ENCODE peak calls at places on chromosomes 5 and 9, in six cellular contexts. One of them, this sample, is unnamed. For H3K9me3, the result is how much of the 10 kb centered on the place peaks cover.

GRCh38 chr5:128815201-128815600 is 150.1 kb upstream of the SLC27A6 start:
- DNase-seq in heart right ventricle: no peak
- DNase-seq in fibroblast of lung: no peak
- DNase-seq in DND-41: no peak
- DNase-seq in tibial nerve: no peak
- DNase-seq in NT2/D1: peak
- DNase-seq in this sample: no peak

GRCh38 chr9:19648672-19649071 is 140.2 kb downstream of the SLC24A2 start:
- DNase-seq in tibial nerve: no peak
- DNase-seq in fibroblast of lung: no peak
- DNase-seq in NT2/D1: no peak
- DNase-seq in DND-41: no peak
- DNase-seq in heart right ventricle: no peak
- DNase-seq in this sample: no peak

GRCh38 chr9:91422832-91423711 is 560 bp downstream of the NFIL3 start:
- DNase-seq in fibroblast of lung: peak
- DNase-seq in NT2/D1: no peak
- DNase-seq in heart right ventricle: peak
- DNase-seq in tibial nerve: peak
- DNase-seq in DND-41: peak
- DNase-seq in this sample: peak

GRCh38 chr9:35940474-35941467 is 17.2 kb downstream of the OR2S2 start:
- DNase-seq in tibial nerve: no peak
- DNase-seq in heart right ventricle: no peak
- DNase-seq in fibroblast of lung: peak
- DNase-seq in NT2/D1: no peak
- DNase-seq in DND-41: peak
- DNase-seq in this sample: peak

GRCh38 chr9:22413884-22414283 is 32.7 kb upstream of the DMRTA1 start:
- DNase-seq in DND-41: no peak
- DNase-seq in heart right ventricle: no peak
- DNase-seq in NT2/D1: no peak
- DNase-seq in fibroblast of lung: peak
- DNase-seq in tibial nerve: no peak
- DNase-seq in this sample: no peak

GRCh38 chr5:168653611-168654010 is 74.4 kb upstream of the PANK3 start:
- DNase-seq in DND-41: no peak
- DNase-seq in NT2/D1: no peak
- DNase-seq in tibial nerve: no peak
- DNase-seq in fibroblast of lung: no peak
- DNase-seq in heart right ventricle: no peak
- DNase-seq in this sample: no peak

GRCh38 chr9:75876999-75877647 is 13.3 kb upstream of the PCSK5 start:
- DNase-seq in NT2/D1: no peak
- DNase-seq in tibial nerve: no peak
- DNase-seq in DND-41: no peak
- DNase-seq in fibroblast of lung: no peak
- DNase-seq in heart right ventricle: no peak
- DNase-seq in this sample: no peak

GRCh38 chr5:126446498-126447224 is 23.5 kb downstream of the GRAMD2B start:
- DNase-seq in fibroblast of lung: peak
- DNase-seq in NT2/D1: no peak
- DNase-seq in DND-41: no peak
- DNase-seq in tibial nerve: no peak
- DNase-seq in heart right ventricle: no peak
- DNase-seq in this sample: no peak

GRCh38 chr9:99966001-99966400 is 59.5 kb downstream of the STX17 start:
- DNase-seq in DND-41: no peak
- DNase-seq in NT2/D1: no peak
- DNase-seq in tibial nerve: no peak
- DNase-seq in fibroblast of lung: no peak
- DNase-seq in heart right ventricle: no peak
- DNase-seq in this sample: no peak

GRCh38 chr5:143791848-143792701 is 19.9 kb upstream of the HMHB1 start:
- DNase-seq in NT2/D1: no peak
- DNase-seq in heart right ventricle: no peak
- DNase-seq in DND-41: no peak
- DNase-seq in tibial nerve: peak
- DNase-seq in fibroblast of lung: peak
- DNase-seq in this sample: no peak

DNA sequence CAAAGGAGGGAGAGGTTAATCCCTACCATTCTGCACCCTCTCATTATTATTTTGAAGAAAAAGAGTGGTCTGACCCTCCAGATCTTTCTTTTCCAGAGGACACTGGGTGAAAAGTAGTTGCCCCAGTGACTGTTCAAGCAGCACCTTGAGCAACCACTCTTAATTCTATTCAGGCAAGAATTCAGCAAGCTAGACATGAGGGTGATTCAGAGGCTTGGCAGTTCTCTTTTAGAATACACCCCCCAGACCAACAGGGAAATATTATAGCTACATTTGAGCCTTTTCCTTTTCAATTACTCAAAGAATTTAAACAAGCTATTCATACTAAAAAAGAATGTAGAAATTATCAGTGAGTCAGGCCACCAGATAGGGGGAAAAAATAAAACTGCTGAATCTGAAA is 178.3 kb downstream of the MRPS30 start:
- DNase-seq in fibroblast of lung: peak
- DNase-seq in heart right ventricle: no peak
- DNase-seq in NT2/D1: no peak
- DNase-seq in DND-41: no peak
- DNase-seq in tibial nerve: no peak
- DNase-seq in this sample: no peak
- H3K9me3 ChIP-seq in fibroblast of lung: under half
- H3K9me3 ChIP-seq in heart right ventricle: half or more
- H3K9me3 ChIP-seq in NT2/D1: under half
- H3K9me3 ChIP-seq in DND-41: under half
- H3K9me3 ChIP-seq in tibial nerve: under half
- H3K9me3 ChIP-seq in this sample: under half

DNA sequence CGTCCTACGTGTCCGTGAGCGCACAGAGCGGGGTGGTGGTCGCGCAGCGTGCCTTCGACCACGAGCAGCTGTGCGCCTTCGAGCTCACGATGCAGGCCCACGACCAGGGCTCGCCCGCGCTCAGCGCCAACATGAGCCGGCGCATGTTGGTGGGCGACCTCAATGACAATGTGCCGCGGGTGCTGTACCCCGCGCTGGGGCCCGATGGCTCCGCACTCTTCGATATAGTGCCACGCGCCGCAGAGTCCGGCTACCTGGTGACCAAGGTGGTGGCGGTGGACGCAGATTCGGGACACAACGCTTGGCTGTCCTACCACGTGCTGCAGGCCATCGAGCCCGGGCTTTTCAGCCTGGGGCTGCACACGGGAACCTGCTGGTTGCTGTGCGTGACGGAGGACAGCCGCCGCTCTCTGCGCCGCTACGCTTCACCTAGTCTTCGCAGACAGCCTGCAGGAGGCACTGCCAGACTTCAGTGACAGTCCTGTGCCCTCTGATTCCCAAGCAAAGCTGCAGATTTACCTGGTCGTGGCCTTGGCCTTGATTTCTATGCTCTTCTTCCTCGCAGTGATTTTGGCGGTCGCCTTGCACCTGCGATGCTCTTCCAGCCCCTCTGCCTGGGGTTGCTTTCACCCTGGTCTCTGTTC is 2.4 kb upstream of the PCDHGA12 start:
- DNase-seq in DND-41: no peak
- DNase-seq in tibial nerve: no peak
- DNase-seq in fibroblast of lung: no peak
- DNase-seq in heart right ventricle: no peak
- DNase-seq in NT2/D1: no peak
- DNase-seq in this sample: no peak
- H3K9me3 ChIP-seq in DND-41: under half
- H3K9me3 ChIP-seq in tibial nerve: half or more
- H3K9me3 ChIP-seq in fibroblast of lung: under half
- H3K9me3 ChIP-seq in heart right ventricle: half or more
- H3K9me3 ChIP-seq in NT2/D1: under half
- H3K9me3 ChIP-seq in this sample: under half

GRCh38 chr5:141241496-141241895 is 3.7 kb upstream of the PCDHB15 start:
- DNase-seq in tibial nerve: no peak
- DNase-seq in heart right ventricle: no peak
- DNase-seq in DND-41: no peak
- DNase-seq in fibroblast of lung: no peak
- DNase-seq in NT2/D1: no peak
- DNase-seq in this sample: no peak
- H3K9me3 ChIP-seq in tibial nerve: half or more
- H3K9me3 ChIP-seq in heart right ventricle: half or more
- H3K9me3 ChIP-seq in DND-41: under half
- H3K9me3 ChIP-seq in fibroblast of lung: under half
- H3K9me3 ChIP-seq in NT2/D1: under half
- H3K9me3 ChIP-seq in this sample: under half

GRCh38 chr5:13516195-13516594 is 428.3 kb downstream of the DNAH5 start:
- DNase-seq in tibial nerve: no peak
- DNase-seq in NT2/D1: no peak
- DNase-seq in heart right ventricle: no peak
- DNase-seq in DND-41: no peak
- DNase-seq in fibroblast of lung: no peak
- DNase-seq in this sample: no peak
- H3K9me3 ChIP-seq in tibial nerve: under half
- H3K9me3 ChIP-seq in NT2/D1: under half
- H3K9me3 ChIP-seq in heart right ventricle: under half
- H3K9me3 ChIP-seq in DND-41: under half
- H3K9me3 ChIP-seq in fibroblast of lung: under half
- H3K9me3 ChIP-seq in this sample: under half

GRCh38 chr5:37685211-37685610 is 154.6 kb downstream of the GDNF start:
- DNase-seq in NT2/D1: no peak
- DNase-seq in DND-41: no peak
- DNase-seq in heart right ventricle: no peak
- DNase-seq in tibial nerve: no peak
- DNase-seq in fibroblast of lung: no peak
- DNase-seq in this sample: no peak
- H3K9me3 ChIP-seq in NT2/D1: under half
- H3K9me3 ChIP-seq in DND-41: under half
- H3K9me3 ChIP-seq in heart right ventricle: under half
- H3K9me3 ChIP-seq in tibial nerve: under half
- H3K9me3 ChIP-seq in fibroblast of lung: under half
- H3K9me3 ChIP-seq in this sample: under half

DNA sequence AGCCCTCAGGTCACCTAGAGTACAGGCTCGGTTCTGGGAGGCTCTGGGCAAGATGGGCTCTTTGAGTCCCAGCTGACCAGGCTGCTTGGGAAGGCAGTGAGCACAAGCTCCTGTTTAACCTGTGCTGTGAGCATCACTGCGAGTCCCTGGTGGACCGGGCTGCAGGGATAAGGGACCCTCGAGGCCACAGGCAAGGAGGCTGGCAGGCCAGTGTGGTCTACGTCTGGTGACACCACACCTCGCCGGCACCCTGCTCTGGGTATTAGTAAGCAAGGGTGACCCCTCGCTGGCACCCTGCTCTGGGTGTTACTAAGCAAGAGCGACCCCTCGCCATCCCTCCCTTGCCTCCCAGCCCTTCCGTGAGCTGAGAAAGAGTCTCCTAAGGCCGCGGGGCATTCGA is 125.9 kb upstream of the FOXD4L5 start:
- DNase-seq in tibial nerve: no peak
- DNase-seq in DND-41: no peak
- DNase-seq in fibroblast of lung: no peak
- DNase-seq in heart right ventricle: no peak
- DNase-seq in NT2/D1: no peak
- DNase-seq in this sample: no peak
- H3K9me3 ChIP-seq in tibial nerve: under half
- H3K9me3 ChIP-seq in DND-41: under half
- H3K9me3 ChIP-seq in fibroblast of lung: under half
- H3K9me3 ChIP-seq in heart right ventricle: under half
- H3K9me3 ChIP-seq in NT2/D1: under half
- H3K9me3 ChIP-seq in this sample: under half

This sample was measured in OCI-LY7.